ENCODE peak calls at places on chromosome 18, in four cellular contexts. M, O, L and R are unnamed samples.

GRCh38 chr18:45085916-45086624 is 405.4 kb downstream of the SETBP1 start:
- DNase-seq in L (no peak), M (no peak), O (no peak), R (peak)

GRCh38 chr18:24499814-24500601 is 39.6 kb downstream of the HRH4 start:
- DNase-seq in M (no peak), L (no peak), O (no peak), R (no peak)

GRCh38 chr18:67742954-67743353 is 226.4 kb upstream of the DSEL start:
- DNase-seq in O (no peak), L (no peak), M (peak), R (no peak)

GRCh38 chr18:75785175-75785574 is 357.7 kb upstream of the SMIM21 start:
- DNase-seq in L (no peak), O (no peak), M (no peak), R (no peak)

GRCh38 chr18:28212060-28212459 is 35.1 kb upstream of the CDH2 start:
- DNase-seq in L (no peak), O (no peak), M (no peak), R (no peak)

GRCh38 chr18:13611616-13612110 is 114.7 kb downstream of the FAM210A start:
- DNase-seq in L (peak), O (no peak), M (peak), R (no peak)

GRCh38 chr18:23099621-23100020 is 35.7 kb upstream of the CABLES1 start:
- DNase-seq in M (no peak), O (no peak), L (no peak), R (no peak)

GRCh38 chr18:79393181-79393598 is 2.5 kb upstream of the NFATC1 start:
- DNase-seq in O (no peak), L (peak), M (no peak), R (no peak)

GRCh38 chr18:35029103-35029502 is 12.1 kb upstream of the MAPRE2 start:
- DNase-seq in L (no peak), O (peak), M (peak), R (no peak)

GRCh38 chr18:35110037-35110436 is 68.8 kb downstream of the MAPRE2 start:
- DNase-seq in O (no peak), M (no peak), L (no peak), R (no peak)

GRCh38 chr18:72427721-72428120 is 116.4 kb downstream of the CBLN2 start:
- DNase-seq in O (peak), M (peak), L (no peak), R (peak)

GRCh38 chr18:12531747-12532146 is 124.0 kb downstream of the PRELID3A start:
- DNase-seq in O (no peak), L (no peak), M (peak), R (peak)
- TF ChIP-seq CTCF in O (peak), L (no peak), M (peak), R (no peak)

GRCh38 chr18:10523544-10523943 is 2.3 kb upstream of the NAPG start:
- DNase-seq in L (no peak), M (no peak), O (no peak), R (no peak)

GRCh38 chr18:10524507-10525425 is 1.1 kb upstream of the NAPG start:
- DNase-seq in O (no peak), L (no peak), M (peak), R (no peak)

GRCh38 chr18:10525563-10526210 is at the start of gene NAPG:
- DNase-seq in L (peak), O (peak), M (peak), R (peak)

GRCh38 chr18:10528439-10528838 is 2.6 kb downstream of the NAPG start:
- DNase-seq in L (no peak), O (no peak), M (no peak), R (no peak)

GRCh38 chr18:10526211-10526949 is 553 bp downstream of the NAPG start:
- DNase-seq in O (no peak), M (peak), L (peak), R (peak)
- TF ChIP-seq CTCF in O (no peak), M (no peak), L (no peak), R (no peak)

DNA sequence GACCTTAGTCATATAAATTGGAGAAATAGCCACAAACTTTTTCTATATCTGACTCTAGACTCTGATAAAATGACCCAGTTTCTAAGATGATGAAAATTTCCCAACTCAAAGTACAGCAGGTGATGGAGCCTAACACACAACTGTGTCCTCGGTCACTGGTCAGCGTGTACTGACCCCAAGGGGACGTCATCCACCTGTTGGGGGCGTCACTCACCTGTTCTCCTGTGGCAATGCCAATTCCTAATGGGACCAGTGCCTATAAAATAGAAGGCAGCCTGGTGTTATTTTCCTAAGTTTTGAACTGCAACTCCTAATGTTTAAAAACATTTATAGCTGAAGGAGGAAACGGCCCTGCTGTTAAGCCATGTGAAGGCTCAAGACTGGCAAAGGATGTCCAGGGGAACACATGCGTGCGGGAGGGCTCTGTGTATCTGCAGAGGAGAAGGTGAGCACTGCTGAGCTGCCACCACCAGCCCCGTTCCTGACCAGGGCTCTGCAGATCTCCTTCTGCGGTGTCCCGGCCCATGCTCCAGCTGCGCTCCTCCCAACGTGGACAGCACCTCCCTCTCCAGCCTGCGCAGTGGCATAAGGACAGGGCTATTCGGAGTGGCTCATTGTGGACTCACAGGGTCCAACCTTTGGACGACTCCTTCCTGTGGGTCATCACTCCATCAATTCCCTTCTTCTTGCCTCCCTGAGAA is 21.2 kb downstream of the TYMS start:
- DNase-seq in O (no peak), L (no peak), M (no peak), R (no peak)
- TF ChIP-seq CTCF in O (no peak), L (no peak), M (no peak), R (no peak)

GRCh38 chr18:58067611-58068010 is 23.6 kb downstream of the NEDD4L start:
- DNase-seq in O (no peak), M (no peak), L (no peak), R (no peak)
- TF ChIP-seq CTCF in O (no peak), M (no peak), L (no peak), R (no peak)

DNA sequence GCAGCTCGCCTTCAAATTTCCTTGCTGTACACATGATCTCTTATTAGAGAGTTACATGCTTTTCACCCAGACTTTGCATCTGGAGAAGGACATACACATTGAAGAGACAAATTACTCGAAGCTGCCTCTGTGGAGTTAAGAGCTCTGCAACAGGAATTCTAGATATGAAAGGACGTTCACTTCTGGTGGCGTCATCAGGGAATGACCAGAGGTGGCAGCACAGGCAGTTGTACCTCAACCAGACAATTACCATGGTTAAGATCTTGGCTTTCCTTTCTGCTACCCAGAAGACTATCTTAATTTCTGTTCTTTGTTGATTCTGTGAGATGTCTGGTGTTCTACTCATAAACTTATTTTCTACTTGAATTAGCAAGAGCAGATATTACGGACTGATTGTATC is 39.1 kb upstream of the MC4R start:
- DNase-seq in L (no peak), M (peak), O (no peak), R (peak)
- TF ChIP-seq CTCF in L (no peak), M (peak), O (peak), R (no peak)

GRCh38 chr18:62717059-62717849 is 1.9 kb downstream of the PHLPP1 start:
- DNase-seq in M (peak), L (no peak), O (no peak), R (peak)

GRCh38 chr18:62717850-62718229 is 2.5 kb downstream of the PHLPP1 start:
- DNase-seq in L (no peak), M (peak), O (no peak), R (peak)

GRCh38 chr18:62715439-62715792 is at the start of gene PHLPP1:
- DNase-seq in L (no peak), O (no peak), M (no peak), R (no peak)

GRCh38 chr18:62715829-62716678 is 713 bp downstream of the PHLPP1 start:
- DNase-seq in M (peak), L (peak), O (no peak), R (peak)

GRCh38 chr18:62716679-62717058 is 1.3 kb downstream of the PHLPP1 start:
- DNase-seq in M (peak), O (no peak), L (peak), R (peak)
- TF ChIP-seq CTCF in M (peak), O (no peak), L (peak), R (peak)

GRCh38 chr18:39966275-39966674 is 1988.8 kb upstream of the PIK3C3 start:
- DNase-seq in L (no peak), M (peak), O (no peak), R (peak)
- TF ChIP-seq CTCF in L (no peak), M (peak), O (peak), R (peak)

GRCh38 chr18:65988972-65989371 is 238.2 kb downstream of the CDH7 start:
- DNase-seq in O (no peak), L (no peak), M (no peak), R (no peak)

GRCh38 chr18:65988371-65988770 is 237.6 kb downstream of the CDH7 start:
- DNase-seq in M (no peak), L (no peak), O (no peak), R (no peak)

DNA sequence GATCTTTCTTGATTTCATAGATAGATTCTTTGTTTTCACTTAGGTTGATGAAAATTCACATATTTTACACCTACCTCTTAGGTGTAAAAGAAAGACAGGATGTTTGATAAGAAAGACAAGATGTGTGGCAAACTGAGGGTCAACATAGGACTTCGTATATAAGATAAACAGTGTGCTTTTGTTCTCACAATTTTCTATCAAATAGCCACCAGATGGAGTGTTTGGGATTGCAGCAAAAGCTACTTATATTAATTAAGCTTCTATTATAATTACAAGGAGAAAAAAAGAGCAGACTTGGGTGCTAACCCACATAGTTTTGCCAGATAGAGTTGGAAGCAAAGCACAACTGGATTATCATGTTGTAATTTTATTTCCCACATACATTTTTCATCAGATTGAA is 232.9 kb downstream of the CDH7 start:
- DNase-seq in L (no peak), M (peak), O (no peak), R (no peak)
- TF ChIP-seq CTCF in L (no peak), M (no peak), O (no peak), R (no peak)

GRCh38 chr18:54679318-54680149 is 88.5 kb downstream of the DYNAP start:
- DNase-seq in O (peak), M (peak), L (no peak), R (peak)
- TF ChIP-seq CTCF in O (peak), M (peak), L (peak), R (peak)